ENCODE peak calls at places on chromosomes 11 and 22, in ten cellular contexts. L is stomach, C is transverse colon, Z is DND-41, N is fibroblast of lung, I is AG04450, V is K562, J is upper lobe of right lung, F is hepatocyte, B is cardiac muscle cell. W is an unnamed sample.

GRCh38 chr11:75490221-75491181 is 35.2 kb downstream of the GDPD5 start:
- DNase-seq in L (no peak), C (no peak), Z (no peak), N (peak; percentile 68), I (no peak), V (no peak), J (no peak), F (no peak), B (no peak), W (peak; percentile 47)

GRCh38 chr11:17927643-17928343 is 85.1 kb downstream of the SERGEF start:
- DNase-seq in L (no peak), C (no peak), Z (no peak), N (no peak), I (peak; percentile 78), V (no peak), J (no peak), F (peak; percentile 16), B (no peak), W (no peak)

GRCh38 chr11:111357150-111358037 is 21.7 kb downstream of the POU2AF1 start:
- DNase-seq in L (no peak), C (no peak), Z (no peak), N (no peak), I (no peak), V (no peak), J (no peak), F (no peak), B (no peak), W (no peak)

GRCh38 chr11:66718320-66718971 is 10.6 kb downstream of the SPTBN2 start:
- DNase-seq in L (peak; percentile 60), C (peak; percentile 54), Z (no peak), N (no peak), I (no peak), V (no peak), J (peak; percentile 84), F (peak; percentile 55), B (peak; percentile 38), W (peak; percentile 33)

GRCh38 chr11:112644410-112645131 is 316.6 kb upstream of the NCAM1 start:
- DNase-seq in L (no peak), C (no peak), Z (no peak), N (no peak), I (no peak), V (no peak), J (no peak), F (no peak), B (no peak), W (no peak)

GRCh38 chr22:31178859-31179258 is 18.9 kb downstream of the RNF185 start:
- DNase-seq in L (no peak), C (no peak), Z (no peak), N (no peak), I (no peak), V (no peak), J (no peak), F (no peak), B (no peak), W (no peak)

GRCh38 chr11:62611705-62612365 is 740 bp downstream of the EML3 start:
- DNase-seq in L (peak; percentile 57), C (peak; percentile 56), Z (peak; percentile 61), N (peak; percentile 74), I (no peak), V (peak; percentile 53), J (peak; percentile 81), F (peak; percentile 73), B (no peak), W (no peak)

GRCh38 chr11:73866586-73866996 is 10.1 kb downstream of the COA4 start:
- DNase-seq in L (no peak), C (peak; percentile 21), Z (no peak), N (peak; percentile 90), I (peak; percentile 62), V (no peak), J (no peak), F (peak; percentile 76), B (no peak), W (peak; percentile 63)

GRCh38 chr11:12994476-12994875 is 14.6 kb upstream of the RASSF10 start:
- DNase-seq in L (no peak), C (no peak), Z (no peak), N (no peak), I (no peak), V (peak; percentile 55), J (no peak), F (no peak), B (no peak), W (no peak)

GRCh38 chr11:65435330-65435931 is 12.8 kb downstream of the NEAT1 start:
- DNase-seq in L (no peak), C (peak; percentile 23), Z (no peak), N (no peak), I (no peak), V (no peak), J (peak; percentile 37), F (no peak), B (no peak), W (no peak)

GRCh38 chr11:66082936-66083698 is 13.0 kb downstream of the PACS1 start:
- DNase-seq in L (no peak), C (no peak), Z (no peak), N (peak; percentile 59), I (no peak), V (peak; percentile 75), J (no peak), F (no peak), B (peak; percentile 27), W (no peak)

GRCh38 chr11:34206598-34207300 is 101.3 kb downstream of the NAT10 start:
- DNase-seq in L (no peak), C (no peak), Z (no peak), N (no peak), I (no peak), V (no peak), J (no peak), F (peak; percentile 47), B (peak; percentile 72), W (no peak)

GRCh38 chr22:50702261-50702671 is 29.6 kb downstream of the SHANK3 start:
- DNase-seq in L (no peak), C (no peak), Z (peak; percentile 46), N (no peak), I (no peak), V (no peak), J (peak; percentile 51), F (no peak), B (no peak), W (no peak)

GRCh38 chr11:1936781-1937615 is 10.1 kb upstream of the MRPL23 start:
- DNase-seq in L (no peak), C (no peak), Z (no peak), N (no peak), I (no peak), V (no peak), J (peak; percentile 62), F (no peak), B (no peak), W (no peak)

GRCh38 chr22:27919943-27920755 is 1.1 kb upstream of the PITPNB start:
- DNase-seq in L (no peak), C (no peak), Z (no peak), N (peak; percentile 68), I (no peak), V (no peak), J (no peak), F (peak; percentile 57), B (peak; percentile 78), W (no peak)

GRCh38 chr11:59263225-59263894 is 50.6 kb upstream of the MPEG1 start:
- DNase-seq in L (peak; percentile 63), C (peak; percentile 36), Z (no peak), N (no peak), I (no peak), V (no peak), J (no peak), F (peak; percentile 21), B (peak; percentile 41), W (no peak)

GRCh38 chr11:119691020-119691666 is 37.9 kb downstream of the NECTIN1 start:
- DNase-seq in L (no peak), C (no peak), Z (peak; percentile 61), N (no peak), I (no peak), V (peak; percentile 30), J (no peak), F (no peak), B (no peak), W (no peak)
- TF ChIP-seq CTCF in L (no peak), C (no peak), Z (no peak), N (no peak), I (peak; percentile 15), V (peak; percentile 24), J (no peak), F (no peak), B (peak; percentile 15), W (no peak)

GRCh38 chr22:39908121-39908520 is 7.2 kb downstream of the GRAP2 start:
- DNase-seq in L (no peak), C (no peak), Z (no peak), N (no peak), I (no peak), V (no peak), J (no peak), F (no peak), B (no peak), W (no peak)
- H3K27ac ChIP-seq in L (peak overlapping the region; percentile 30), C (peak overlapping the region; percentile 25), Z (no peak overlapping the region), N (no peak overlapping the region), I (no peak overlapping the region), V (peak overlapping the region; percentile 46), J (no peak overlapping the region), F (no peak overlapping the region), B (no peak overlapping the region), W (no peak overlapping the region)

DNA sequence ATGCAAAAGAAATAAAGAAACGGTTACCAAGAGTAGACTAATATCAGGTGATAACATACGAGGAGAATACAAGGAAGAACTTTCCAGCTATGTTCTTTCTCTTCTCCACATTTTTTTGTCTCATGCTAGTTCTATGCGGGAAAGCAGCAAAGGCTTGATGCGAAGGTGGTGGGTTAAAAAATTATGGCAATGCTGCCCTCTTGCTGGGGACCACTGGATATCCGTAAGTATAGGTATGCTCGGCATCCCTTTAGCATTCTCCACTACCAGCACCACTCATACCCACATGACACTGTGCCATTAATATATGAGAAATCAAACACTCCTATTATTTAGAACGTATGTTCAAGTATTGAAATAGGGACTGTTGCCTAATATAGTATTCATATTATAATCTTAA is 776.4 kb downstream of the LRRC4C start:
- DNase-seq in L (no peak), C (no peak), Z (no peak), N (no peak), I (no peak), V (no peak), J (no peak), F (no peak), B (no peak), W (no peak)
- TF ChIP-seq CTCF in L (no peak), C (no peak), Z (no peak), N (no peak), I (no peak), V (no peak), J (no peak), F (no peak), B (no peak), W (no peak)

DNA sequence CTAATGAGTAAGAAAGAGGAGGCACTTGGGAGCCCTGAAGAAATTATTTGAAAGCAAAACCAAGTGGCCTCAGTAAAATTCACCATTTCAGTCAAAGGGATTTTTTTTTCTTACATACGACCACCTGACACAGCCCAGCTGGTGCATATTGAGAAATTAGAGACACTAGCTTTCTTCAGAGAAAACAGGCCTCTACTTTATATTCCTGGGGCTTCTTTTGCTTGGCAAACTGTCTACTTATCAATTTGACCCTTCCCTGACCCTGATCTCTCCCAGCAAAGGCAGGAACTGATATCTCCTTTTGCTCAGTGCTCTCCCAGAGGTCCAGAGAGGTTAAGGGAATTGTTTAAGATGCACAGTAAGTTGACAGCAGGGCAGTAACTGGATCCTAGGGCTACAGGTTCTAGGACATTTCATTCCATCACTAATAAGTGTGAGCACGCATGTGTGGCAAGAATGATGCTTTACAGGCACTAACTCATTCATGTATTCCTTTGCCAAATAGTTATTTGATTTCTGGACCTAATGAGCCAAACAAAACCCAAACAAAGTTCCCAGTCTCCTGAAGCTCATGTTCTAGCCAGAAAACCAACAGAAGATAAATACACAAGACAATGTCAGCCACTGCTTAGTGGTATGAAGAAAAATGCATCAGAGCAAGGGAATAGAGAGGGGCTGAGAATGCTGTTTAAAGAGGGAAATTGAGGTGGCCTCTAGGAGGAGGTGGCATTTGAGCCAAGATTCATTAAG is 467.6 kb downstream of the SOX6 start:
- DNase-seq in L (no peak), C (no peak), Z (no peak), N (peak; percentile 54), I (no peak), V (no peak), J (no peak), F (no peak), B (no peak), W (no peak)
- H3K27ac ChIP-seq in L (no peak overlapping the region), C (no peak overlapping the region), Z (no peak overlapping the region), N (no peak overlapping the region), I (no peak overlapping the region), V (no peak overlapping the region), J (no peak overlapping the region), F (no peak overlapping the region), B (peak overlapping the region; percentile 24), W (no peak overlapping the region)